ENCODE peak calls at places on chromosomes 13 and 19, in four cellular contexts. One of them, this sample, is unnamed.

GRCh38 chr13:33119886-33120543 is 103.8 kb downstream of the KL start:
- DNase-seq in posterior vena cava: no peak
- DNase-seq in tibial artery: no peak
- DNase-seq in K562: no peak
- DNase-seq in this sample: no peak

GRCh38 chr13:23470706-23471610 is 37.5 kb upstream of the SACS start:
- DNase-seq in K562: no peak
- DNase-seq in posterior vena cava: no peak
- DNase-seq in tibial artery: no peak
- DNase-seq in this sample: no peak

GRCh38 chr19:2609389-2610116 is 92.9 kb downstream of the GNG7 start:
- DNase-seq in K562: no peak
- DNase-seq in posterior vena cava: peak
- DNase-seq in tibial artery: no peak
- DNase-seq in this sample: no peak

GRCh38 chr19:55581828-55582223 is 1.2 kb upstream of the ZNF579 start:
- DNase-seq in posterior vena cava: no peak
- DNase-seq in K562: no peak
- DNase-seq in tibial artery: no peak
- DNase-seq in this sample: no peak

GRCh38 chr19:40590464-40591265 is 10.5 kb upstream of the LTBP4 start:
- DNase-seq in K562: no peak
- DNase-seq in tibial artery: no peak
- DNase-seq in posterior vena cava: no peak
- DNase-seq in this sample: no peak

GRCh38 chr13:78478183-78478582 is 125.2 kb downstream of the POU4F1 start:
- DNase-seq in K562: no peak
- DNase-seq in tibial artery: no peak
- DNase-seq in posterior vena cava: no peak
- DNase-seq in this sample: no peak

GRCh38 chr13:112072531-112073244 is 5.7 kb downstream of the SOX1 start:
- DNase-seq in K562: no peak
- DNase-seq in posterior vena cava: no peak
- DNase-seq in tibial artery: no peak
- DNase-seq in this sample: no peak

GRCh38 chr19:11422163-11423068 is 3.3 kb upstream of the RGL3 start:
- DNase-seq in posterior vena cava: peak
- DNase-seq in tibial artery: peak
- DNase-seq in K562: peak
- DNase-seq in this sample: peak

GRCh38 chr19:50478901-50479715 is 2.5 kb upstream of the GARIN5A start:
- DNase-seq in posterior vena cava: peak
- DNase-seq in K562: peak
- DNase-seq in tibial artery: no peak
- DNase-seq in this sample: peak

GRCh38 chr13:100483836-100484381 is 104.7 kb downstream of the GGACT start:
- DNase-seq in tibial artery: no peak
- DNase-seq in K562: no peak
- DNase-seq in posterior vena cava: no peak
- DNase-seq in this sample: no peak

GRCh38 chr13:72221276-72221962 is 354.4 kb upstream of the DACH1 start:
- DNase-seq in tibial artery: no peak
- DNase-seq in posterior vena cava: no peak
- DNase-seq in K562: peak
- DNase-seq in this sample: no peak

GRCh38 chr19:29526730-29527499 is 1.1 kb downstream of the VSTM2B start:
- DNase-seq in tibial artery: no peak
- DNase-seq in K562: peak
- DNase-seq in posterior vena cava: peak
- DNase-seq in this sample: no peak

GRCh38 chr13:33129094-33129832 is 113.0 kb downstream of the KL start:
- DNase-seq in K562: no peak
- DNase-seq in tibial artery: no peak
- DNase-seq in posterior vena cava: no peak
- DNase-seq in this sample: no peak

GRCh38 chr19:1248454-1249297 is at the start of gene MIDN:
- DNase-seq in K562: peak
- DNase-seq in posterior vena cava: peak
- DNase-seq in tibial artery: peak
- DNase-seq in this sample: peak

GRCh38 chr13:98909016-98909415 is 68.8 kb downstream of the DOCK9 start:
- DNase-seq in posterior vena cava: no peak
- DNase-seq in tibial artery: no peak
- DNase-seq in K562: no peak
- DNase-seq in this sample: no peak

GRCh38 chr13:111211789-111212516 is 96.8 kb downstream of the ARHGEF7 start:
- DNase-seq in K562: no peak
- DNase-seq in tibial artery: no peak
- DNase-seq in posterior vena cava: no peak
- DNase-seq in this sample: no peak

GRCh38 chr19:14146789-14147216 is 10.4 kb upstream of the ASF1B start:
- DNase-seq in posterior vena cava: no peak
- DNase-seq in tibial artery: no peak
- DNase-seq in K562: no peak
- DNase-seq in this sample: no peak

GRCh38 chr19:4730740-4731171 is 7.1 kb upstream of the DPP9 start:
- DNase-seq in tibial artery: no peak
- DNase-seq in K562: peak
- DNase-seq in posterior vena cava: no peak
- DNase-seq in this sample: no peak

GRCh38 chr19:5186293-5187050 is 154.1 kb downstream of the PTPRS start:
- DNase-seq in tibial artery: no peak
- DNase-seq in K562: no peak
- DNase-seq in posterior vena cava: peak
- DNase-seq in this sample: no peak

GRCh38 chr19:45142728-45143115 is 18.1 kb downstream of the NKPD1 start:
- DNase-seq in tibial artery: no peak
- DNase-seq in posterior vena cava: no peak
- DNase-seq in K562: no peak
- DNase-seq in this sample: no peak